ENCODE peak calls at places on chromosomes 4 and X, in seven cellular contexts. N, H, B, K, E, Q and Y are unnamed samples. For H3K27me3, the result is how much of the 10 kb centered on the place peaks cover.

GRCh38 chr4:147488551-147488950 is 7.7 kb downstream of the EDNRA start:
- DNase-seq in B (no peak), K (no peak), Q (no peak), N (no peak), E (no peak), H (no peak), Y (no peak)

GRCh38 chrX:66698273-66699204 is 59.7 kb upstream of the EDA2R start:
- DNase-seq in K (no peak), H (no peak), N (no peak), Q (no peak), B (no peak), E (no peak), Y (no peak)

GRCh38 chr4:36325499-36325898 is 44.1 kb downstream of the DTHD1 start:
- DNase-seq in K (no peak), E (no peak), H (peak), B (no peak), Q (no peak), N (no peak), Y (peak)

GRCh38 chr4:89708903-89709361 is 128.0 kb downstream of the SNCA start:
- DNase-seq in E (no peak), B (no peak), Q (no peak), N (no peak), K (no peak), H (no peak), Y (no peak)

GRCh38 chr4:144183165-144183564 is 42.6 kb upstream of the GYPA start:
- DNase-seq in K (no peak), B (no peak), E (no peak), Q (no peak), N (no peak), H (no peak), Y (no peak)

GRCh38 chr4:146654976-146655761 is 16.5 kb downstream of the POU4F2 start:
- DNase-seq in B (no peak), E (no peak), Q (no peak), N (no peak), K (peak), H (no peak), Y (no peak)

GRCh38 chr4:83022724-83023427 is 12.1 kb upstream of the COPS4 start:
- DNase-seq in Q (no peak), E (no peak), B (no peak), H (no peak), K (no peak), N (no peak), Y (no peak)

GRCh38 chr4:115113382-115114106 is at the start of gene NDST4:
- DNase-seq in N (no peak), K (no peak), B (no peak), H (no peak), Q (no peak), E (no peak), Y (no peak)

GRCh38 chr4:98664959-98665358 is 6.5 kb upstream of the TSPAN5 start:
- DNase-seq in E (no peak), H (no peak), B (no peak), N (no peak), K (no peak), Q (no peak), Y (no peak)

GRCh38 chrX:150050387-150050786 is 112.1 kb upstream of the EOLA2 start:
- DNase-seq in B (no peak), N (no peak), H (no peak), Q (no peak), K (no peak), E (no peak), Y (no peak)

GRCh38 chrX:12011075-12011474 is 127.2 kb upstream of the FRMPD4 start:
- DNase-seq in H (no peak), B (no peak), N (no peak), E (no peak), Q (no peak), K (no peak), Y (no peak)

GRCh38 chr4:108359130-108359709 is 190.5 kb upstream of the LEF1 start:
- DNase-seq in H (no peak), K (no peak), E (no peak), B (no peak), N (no peak), Q (no peak), Y (peak)

GRCh38 chr4:112702892-112703291 is 65.9 kb downstream of the LARP7 start:
- DNase-seq in Q (no peak), K (no peak), N (no peak), H (no peak), E (no peak), B (no peak), Y (no peak)
- H3K27me3 ChIP-seq in Q (under half), K (under half), N (under half), H (under half), E (under half), B (under half), Y (under half)

GRCh38 chr4:181958435-181958834 is 284.8 kb upstream of the TENM3 start:
- DNase-seq in K (no peak), N (no peak), Q (no peak), E (no peak), H (no peak), B (no peak), Y (no peak)
- H3K4me3 ChIP-seq in K (no peak), N (no peak), Q (no peak), E (no peak), H (no peak), B (no peak), Y (no peak)

GRCh38 chr4:22672519-22672918 is 20.2 kb upstream of the GBA3 start:
- DNase-seq in Q (no peak), H (no peak), K (no peak), N (no peak), E (no peak), B (no peak), Y (no peak)

GRCh38 chr4:22668301-22668700 is 24.4 kb upstream of the GBA3 start:
- DNase-seq in H (no peak), N (no peak), Q (no peak), B (no peak), E (no peak), K (no peak), Y (no peak)

GRCh38 chr4:22668702-22669101 is 24.0 kb upstream of the GBA3 start:
- DNase-seq in H (no peak), B (no peak), N (no peak), E (no peak), K (no peak), Q (no peak), Y (no peak)

GRCh38 chr4:22672944-22673343 is 19.8 kb upstream of the GBA3 start:
- DNase-seq in H (no peak), E (no peak), B (no peak), Q (no peak), K (no peak), N (no peak), Y (no peak)

GRCh38 chr4:22670953-22671352 is 21.8 kb upstream of the GBA3 start:
- DNase-seq in B (peak), E (no peak), Q (no peak), K (no peak), H (no peak), N (no peak), Y (no peak)
- H3K27me3 ChIP-seq in B (under half), E (under half), Q (under half), K (under half), H (under half), N (under half), Y (under half)

DNA sequence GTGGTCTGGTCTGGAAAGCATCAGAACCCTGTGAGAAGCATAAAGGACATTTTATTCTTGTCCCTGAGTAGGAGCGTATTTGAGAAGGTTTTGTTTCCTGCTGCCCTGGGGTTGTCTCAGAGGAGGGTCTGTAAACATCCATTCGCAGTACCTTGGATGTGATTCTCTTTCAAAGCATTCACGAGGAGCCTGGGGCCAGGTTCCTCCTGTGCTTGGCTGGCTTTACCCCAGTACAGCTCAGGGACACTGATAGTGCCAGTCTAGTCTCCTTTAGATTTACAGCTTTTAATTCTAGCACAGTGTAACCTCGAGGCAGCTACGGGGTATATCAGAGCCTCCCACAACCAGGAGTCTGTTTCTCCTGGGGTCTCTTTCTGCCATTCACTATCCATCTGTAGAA is 2.7 kb downstream of the CLRN2 start:
- DNase-seq in E (no peak), H (no peak), K (no peak), N (no peak), B (no peak), Q (no peak), Y (no peak)
- H3K4me3 ChIP-seq in E (no peak), H (no peak), K (no peak), N (no peak), B (no peak), Q (no peak), Y (no peak)

DNA sequence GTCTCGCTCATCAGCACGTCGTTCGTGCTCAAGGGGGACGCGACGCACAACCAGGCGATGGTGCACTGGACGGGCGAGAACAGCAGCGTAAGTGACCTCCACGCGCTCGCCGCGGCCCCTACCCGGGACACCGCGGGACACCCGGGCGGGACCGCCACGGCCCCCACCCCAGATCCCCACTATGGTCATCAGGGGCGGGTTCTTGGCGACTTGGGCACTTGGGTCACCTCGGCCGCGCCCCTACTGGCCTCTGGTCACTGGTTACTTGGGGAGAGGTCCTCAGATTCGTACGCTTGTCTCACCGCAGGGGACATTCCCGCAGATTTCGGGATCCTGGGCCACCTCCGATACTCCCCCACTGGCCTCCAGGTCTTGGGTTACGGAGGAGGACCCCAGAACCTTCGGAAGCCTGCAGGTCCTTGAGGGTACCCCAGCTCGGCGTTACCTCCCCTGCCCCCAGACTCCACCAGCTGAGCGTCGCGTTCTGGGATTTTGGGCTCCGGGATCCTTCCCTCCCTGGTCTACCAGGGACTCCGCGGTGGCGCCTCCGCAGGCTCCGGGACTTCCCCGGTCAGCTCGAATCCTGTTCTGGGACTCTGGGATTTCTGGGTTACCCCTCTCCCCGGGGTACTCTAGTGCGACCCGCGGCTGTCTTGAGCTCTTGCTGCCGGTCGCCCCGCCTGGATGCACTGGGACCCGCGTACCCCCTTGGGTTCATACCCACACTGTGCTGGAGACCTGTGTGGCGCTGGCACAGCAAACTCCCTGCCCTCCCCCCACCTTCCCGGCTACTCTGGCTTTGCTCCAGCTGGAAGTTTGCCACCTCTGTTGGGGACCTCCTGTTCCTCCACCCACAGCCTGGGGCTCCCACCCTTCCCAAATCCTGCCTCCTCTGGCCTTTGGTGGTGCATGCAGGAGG is 961 bp downstream of the SORCS2 start:
- DNase-seq in H (no peak), B (no peak), E (peak), Q (no peak), N (peak), K (peak), Y (no peak)
- H3K27me3 ChIP-seq in H (under half), B (under half), E (half or more), Q (under half), N (half or more), K (under half), Y (under half)

GRCh38 chrX:47960400-47960799 is 43.4 kb downstream of the ZNF182 start:
- DNase-seq in H (no peak), E (no peak), N (no peak), Q (no peak), B (no peak), K (no peak), Y (no peak)

GRCh38 chrX:47958943-47959342 is 44.8 kb downstream of the ZNF182 start:
- DNase-seq in Q (no peak), B (no peak), N (no peak), E (no peak), K (no peak), H (no peak), Y (peak)

GRCh38 chrX:47956016-47956415 is 47.8 kb downstream of the ZNF182 start:
- DNase-seq in N (no peak), B (no peak), H (no peak), E (no peak), Q (no peak), K (no peak), Y (no peak)
- H3K4me3 ChIP-seq in N (no peak), B (no peak), H (no peak), E (no peak), Q (no peak), K (no peak), Y (no peak)

GRCh38 chr4:1495416-1496115 is 89.3 kb upstream of the NKX1-1 start:
- DNase-seq in H (no peak), B (no peak), N (peak), E (peak), K (peak), Q (no peak), Y (no peak)
- H3K27me3 ChIP-seq in H (under half), B (under half), N (half or more), E (half or more), K (under half), Q (under half), Y (under half)

DNA sequence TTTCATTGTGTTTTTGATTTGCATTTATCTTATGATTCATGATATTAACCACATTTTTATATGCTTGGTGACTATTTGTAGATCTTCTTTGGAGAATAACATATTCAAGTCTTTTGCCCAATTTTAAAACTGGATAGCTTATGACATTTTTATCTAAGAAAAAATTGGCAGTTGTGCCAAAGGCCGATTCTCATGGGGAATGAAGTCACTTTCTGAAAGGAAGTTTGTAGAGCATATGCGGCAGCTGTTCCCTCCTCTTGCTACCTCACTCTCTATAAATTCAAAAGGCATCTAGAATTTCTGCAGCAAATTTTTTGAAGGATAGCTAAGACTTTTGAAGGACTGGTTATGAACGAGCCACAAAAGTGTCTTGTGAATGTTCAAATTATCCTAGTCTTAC is 2353.5 kb downstream of the ARAP2 start:
- DNase-seq in Q (no peak), H (no peak), B (no peak), E (no peak), K (no peak), N (no peak), Y (no peak)
- H3K4me3 ChIP-seq in Q (no peak), H (no peak), B (no peak), E (no peak), K (no peak), N (no peak), Y (no peak)

GRCh38 chrX:10169180-10169579 is 12.4 kb downstream of the CLCN4 start:
- DNase-seq in E (no peak), H (no peak), K (no peak), B (no peak), N (no peak), Q (no peak), Y (no peak)

GRCh38 chrX:10166731-10167149 is 10.0 kb downstream of the CLCN4 start:
- DNase-seq in N (no peak), B (no peak), H (no peak), E (no peak), Q (no peak), K (no peak), Y (no peak)

GRCh38 chrX:10168226-10168625 is 11.5 kb downstream of the CLCN4 start:
- DNase-seq in H (no peak), Q (no peak), K (no peak), B (no peak), N (no peak), E (no peak), Y (no peak)

GRCh38 chrX:10166248-10166716 is 9.5 kb downstream of the CLCN4 start:
- DNase-seq in N (no peak), Q (no peak), E (no peak), B (no peak), H (no peak), K (no peak), Y (no peak)

GRCh38 chrX:10167573-10167972 is 10.8 kb downstream of the CLCN4 start:
- DNase-seq in B (no peak), H (peak), N (no peak), E (no peak), Q (no peak), K (no peak), Y (no peak)
- H3K27me3 ChIP-seq in B (under half), H (under half), N (under half), E (under half), Q (under half), K (under half), Y (under half)